ENCODE peak calls at places on chromosomes 5 and 9, in eight cellular contexts. S is AG09309, O is progenitor cell of endocrine pancreas, J is choroid plexus epithelial cell, T is thoracic aorta, G is astrocyte of the cerebellum, I is fibroblast of lung, Y is GM13977. M is an unnamed sample.

GRCh38 chr5:135246923-135247795 is 151.9 kb downstream of the MACROH2A1 start:
- DNase-seq in T (no peak), I (peak), O (no peak), S (peak), J (peak), G (peak), Y (no peak), M (no peak)

GRCh38 chr5:154467655-154468354 is 10.2 kb downstream of the HAND1 start:
- DNase-seq in T (no peak), S (peak), I (peak), J (peak), O (peak), Y (peak), G (peak), M (peak)

GRCh38 chr9:97943308-97943855 is 5.4 kb upstream of the HEMGN start:
- DNase-seq in G (no peak), T (no peak), S (no peak), Y (no peak), O (no peak), J (no peak), I (no peak), M (no peak)

GRCh38 chr9:127968046-127968445 is 12.7 kb downstream of the EEIG1 start:
- DNase-seq in J (peak), I (peak), G (no peak), S (no peak), Y (no peak), O (no peak), T (no peak), M (no peak)

GRCh38 chr9:37410354-37410861 is 12.1 kb upstream of the GRHPR start:
- DNase-seq in I (no peak), O (no peak), S (no peak), J (no peak), G (no peak), Y (no peak), T (no peak), M (no peak)

GRCh38 chr9:125141251-125141650 is 2.1 kb downstream of the SCAI start:
- DNase-seq in Y (no peak), G (no peak), S (no peak), O (no peak), J (peak), I (peak), T (no peak), M (no peak)

GRCh38 chr5:158935215-158935614 is 164.5 kb downstream of the EBF1 start:
- DNase-seq in J (no peak), T (no peak), I (no peak), S (no peak), G (no peak), Y (no peak), O (no peak), M (no peak)

GRCh38 chr9:87787735-87788134 is 61.8 kb downstream of the CTSL start:
- DNase-seq in J (peak), G (no peak), O (no peak), T (no peak), I (no peak), S (no peak), Y (no peak), M (no peak)

GRCh38 chr9:96109718-96110351 is 192.1 kb downstream of the HSD17B3 start:
- DNase-seq in I (peak), J (peak), Y (no peak), O (no peak), T (no peak), S (no peak), G (no peak), M (no peak)

GRCh38 chr9:135945969-135946368 is 15.2 kb downstream of the UBAC1 start:
- DNase-seq in S (no peak), I (no peak), J (no peak), Y (no peak), T (no peak), G (no peak), O (no peak), M (no peak)

GRCh38 chr5:152932631-152933030 is 527.6 kb upstream of the NMUR2 start:
- DNase-seq in Y (no peak), O (no peak), G (no peak), T (no peak), I (no peak), S (no peak), J (no peak), M (no peak)

GRCh38 chr5:54279960-54280359 is 30.4 kb downstream of the ARL15 start:
- DNase-seq in O (no peak), S (no peak), J (no peak), I (no peak), T (no peak), G (no peak), Y (no peak), M (no peak)

GRCh38 chr5:14153932-14154646 is 10.9 kb downstream of the TRIO start:
- DNase-seq in O (no peak), J (peak), I (peak), G (peak), T (peak), S (peak), Y (no peak), M (no peak)

GRCh38 chr5:179393078-179393477 is 47.8 kb upstream of the ADAMTS2 start:
- DNase-seq in J (peak), Y (no peak), T (no peak), O (no peak), I (peak), S (peak), G (no peak), M (no peak)

GRCh38 chr5:174424219-174425053 is 299.9 kb upstream of the MSX2 start:
- DNase-seq in O (no peak), Y (no peak), S (no peak), I (no peak), T (no peak), J (peak), G (no peak), M (no peak)
- TF ChIP-seq CTCF in O (no peak), Y (no peak), S (peak), I (peak), T (no peak), J (peak), G (peak), M (no peak)

DNA sequence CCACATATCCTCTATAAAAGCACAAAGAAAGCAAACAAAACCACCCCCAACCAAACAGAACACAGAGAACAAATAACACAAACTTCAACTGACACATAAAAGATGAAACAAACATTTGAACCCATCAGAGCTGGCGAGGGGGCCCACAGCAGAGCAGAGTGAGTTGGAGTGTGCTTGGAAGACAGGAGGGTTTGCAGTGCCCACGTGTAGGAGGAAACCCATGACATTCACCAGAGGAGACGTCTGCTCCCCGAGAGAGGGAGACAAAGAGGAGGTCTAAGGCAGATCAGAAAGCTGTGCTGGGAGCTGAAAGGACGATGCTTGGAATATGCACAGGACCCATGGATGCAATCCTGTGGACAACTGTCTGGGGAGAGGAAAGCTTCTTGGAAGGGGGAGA is 27.0 kb downstream of the MRPL36 start:
- DNase-seq in S (no peak), Y (peak), T (no peak), J (peak), G (peak), O (no peak), I (peak), M (no peak)
- TF ChIP-seq CTCF in S (peak), Y (peak), T (no peak), J (peak), G (peak), O (peak), I (peak), M (peak)

GRCh38 chr5:15513379-15513778 is 13.4 kb downstream of the FBXL7 start:
- DNase-seq in I (no peak), S (no peak), G (no peak), O (no peak), J (no peak), Y (no peak), T (no peak), M (no peak)

GRCh38 chr5:15518786-15519185 is 18.8 kb downstream of the FBXL7 start:
- DNase-seq in S (no peak), T (no peak), G (no peak), Y (no peak), J (no peak), O (no peak), I (peak), M (no peak)

GRCh38 chr5:15516486-15516885 is 16.5 kb downstream of the FBXL7 start:
- DNase-seq in G (no peak), J (no peak), Y (no peak), I (no peak), S (no peak), T (no peak), O (no peak), M (no peak)

GRCh38 chr5:15510816-15511215 is 10.8 kb downstream of the FBXL7 start:
- DNase-seq in T (no peak), S (peak), J (no peak), O (no peak), I (peak), Y (no peak), G (no peak), M (no peak)

DNA sequence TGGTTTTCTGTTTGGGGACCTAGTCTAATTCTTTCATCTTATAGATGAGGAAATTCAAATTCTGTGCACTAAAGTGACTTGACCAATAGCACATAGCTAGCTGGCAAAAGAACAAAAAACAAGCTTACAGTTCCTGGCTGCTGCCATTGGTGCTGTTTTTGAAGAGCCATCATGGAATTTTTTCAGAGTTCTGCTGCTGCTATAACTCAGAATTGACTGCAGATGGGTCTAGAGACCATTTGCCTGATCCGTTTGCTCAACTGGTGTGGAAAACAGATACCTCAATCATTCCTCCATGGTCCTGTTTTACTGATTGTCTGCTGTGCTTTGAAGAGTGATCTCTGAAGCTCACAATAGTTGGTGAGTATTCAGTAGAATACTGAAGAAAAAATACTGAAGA is 15.2 kb downstream of the FBXL7 start:
- DNase-seq in O (no peak), T (no peak), Y (no peak), J (peak), I (no peak), S (no peak), G (no peak), M (no peak)
- TF ChIP-seq CTCF in O (no peak), T (no peak), Y (no peak), J (peak), I (no peak), S (no peak), G (no peak), M (no peak)

GRCh38 chr9:119284118-119284517 is 85.1 kb downstream of the BRINP1 start:
- DNase-seq in T (no peak), O (no peak), Y (no peak), I (peak), S (no peak), J (peak), G (peak), M (no peak)
- TF ChIP-seq CTCF in T (no peak), O (peak), Y (no peak), I (no peak), S (no peak), J (peak), G (peak), M (no peak)

M was measured in GM10248.